ENCODE peak calls at places on chromosome 11, in seven cellular contexts. One of them, this sample, is unnamed.
A peak's percentile ranks its signal among the peaks of the same experiment; 100 is the strongest.

GRCh38 chr11:65417221-65417701 is 5.3 kb upstream of the NEAT1 start:
- DNase-seq in H1: no peak
- DNase-seq in trophoblast cell: no peak
- DNase-seq in IMR-90: no peak
- DNase-seq in mesendoderm: peak; percentile 56
- DNase-seq in H9: peak; percentile 40
- DNase-seq in neuronal stem cell: no peak
- DNase-seq in this sample: peak; percentile 38

GRCh38 chr11:64745523-64746328 is 1.8 kb upstream of the RASGRP2 start:
- DNase-seq in neuronal stem cell: peak; percentile 66
- DNase-seq in H1: no peak
- DNase-seq in mesendoderm: peak; percentile 65
- DNase-seq in trophoblast cell: no peak
- DNase-seq in H9: peak; percentile 91
- DNase-seq in IMR-90: peak; percentile 22
- DNase-seq in this sample: peak; percentile 61

GRCh38 chr11:95768521-95768920 is 21.1 kb downstream of the FAM76B start:
- DNase-seq in mesendoderm: peak; percentile 55
- DNase-seq in H9: no peak
- DNase-seq in IMR-90: peak; percentile 9
- DNase-seq in trophoblast cell: peak; percentile 15
- DNase-seq in neuronal stem cell: no peak
- DNase-seq in H1: no peak
- DNase-seq in this sample: no peak

GRCh38 chr11:23233075-23233474 is 372.8 kb upstream of the CCDC179 start:
- DNase-seq in neuronal stem cell: no peak
- DNase-seq in mesendoderm: no peak
- DNase-seq in trophoblast cell: no peak
- DNase-seq in H1: no peak
- DNase-seq in H9: no peak
- DNase-seq in IMR-90: peak; percentile 76
- DNase-seq in this sample: no peak

GRCh38 chr11:125489166-125489565 is 6.9 kb downstream of the FEZ1 start:
- DNase-seq in trophoblast cell: no peak
- DNase-seq in IMR-90: no peak
- DNase-seq in neuronal stem cell: no peak
- DNase-seq in H1: no peak
- DNase-seq in mesendoderm: no peak
- DNase-seq in H9: no peak
- DNase-seq in this sample: no peak

GRCh38 chr11:36724742-36725387 is 126.8 kb upstream of the RAG2 start:
- DNase-seq in mesendoderm: no peak
- DNase-seq in H9: no peak
- DNase-seq in IMR-90: no peak
- DNase-seq in H1: no peak
- DNase-seq in trophoblast cell: no peak
- DNase-seq in neuronal stem cell: no peak
- DNase-seq in this sample: no peak

GRCh38 chr11:9263840-9264380 is 1.2 kb downstream of the DENND5A start:
- DNase-seq in IMR-90: peak; percentile 30
- DNase-seq in H9: no peak
- DNase-seq in H1: no peak
- DNase-seq in neuronal stem cell: no peak
- DNase-seq in trophoblast cell: peak; percentile 26
- DNase-seq in mesendoderm: no peak
- DNase-seq in this sample: peak; percentile 86

GRCh38 chr11:126284829-126285228 is 1.9 kb downstream of the TIRAP start:
- DNase-seq in neuronal stem cell: no peak
- DNase-seq in H9: no peak
- DNase-seq in IMR-90: peak; percentile 96
- DNase-seq in H1: no peak
- DNase-seq in trophoblast cell: peak; percentile 32
- DNase-seq in mesendoderm: no peak
- DNase-seq in this sample: peak; percentile 98

GRCh38 chr11:92180664-92181251 is 43.9 kb upstream of the FAT3 start:
- DNase-seq in neuronal stem cell: no peak
- DNase-seq in H1: no peak
- DNase-seq in trophoblast cell: no peak
- DNase-seq in IMR-90: peak; percentile 47
- DNase-seq in H9: no peak
- DNase-seq in mesendoderm: peak; percentile 23
- DNase-seq in this sample: no peak

GRCh38 chr11:131356201-131356600 is 14.2 kb upstream of the NTM start:
- DNase-seq in neuronal stem cell: no peak
- DNase-seq in mesendoderm: no peak
- DNase-seq in trophoblast cell: no peak
- DNase-seq in H9: no peak
- DNase-seq in H1: no peak
- DNase-seq in IMR-90: no peak
- DNase-seq in this sample: no peak

GRCh38 chr11:79512706-79513469 is 72.1 kb upstream of the TENM4 start:
- DNase-seq in trophoblast cell: no peak
- DNase-seq in IMR-90: no peak
- DNase-seq in H1: no peak
- DNase-seq in mesendoderm: no peak
- DNase-seq in neuronal stem cell: no peak
- DNase-seq in H9: no peak
- DNase-seq in this sample: no peak

GRCh38 chr11:27468209-27468608 is 4.4 kb downstream of the LGR4 start:
- DNase-seq in H1: no peak
- DNase-seq in mesendoderm: no peak
- DNase-seq in trophoblast cell: peak; percentile 43
- DNase-seq in IMR-90: peak; percentile 53
- DNase-seq in neuronal stem cell: no peak
- DNase-seq in H9: no peak
- DNase-seq in this sample: peak; percentile 82

GRCh38 chr11:47161890-47162289 is 14.8 kb downstream of the ARFGAP2 start:
- DNase-seq in trophoblast cell: no peak
- DNase-seq in neuronal stem cell: no peak
- DNase-seq in mesendoderm: no peak
- DNase-seq in H1: no peak
- DNase-seq in IMR-90: peak; percentile 45
- DNase-seq in H9: no peak
- DNase-seq in this sample: no peak

GRCh38 chr11:47162426-47162825 is 14.3 kb downstream of the ARFGAP2 start:
- DNase-seq in IMR-90: no peak
- DNase-seq in H9: no peak
- DNase-seq in H1: no peak
- DNase-seq in trophoblast cell: no peak
- DNase-seq in mesendoderm: no peak
- DNase-seq in neuronal stem cell: no peak
- DNase-seq in this sample: no peak

GRCh38 chr11:47163198-47163597 is 13.5 kb downstream of the ARFGAP2 start:
- DNase-seq in H9: no peak
- DNase-seq in IMR-90: no peak
- DNase-seq in trophoblast cell: no peak
- DNase-seq in mesendoderm: no peak
- DNase-seq in neuronal stem cell: no peak
- DNase-seq in H1: no peak
- DNase-seq in this sample: no peak

GRCh38 chr11:47161134-47161854 is 15.4 kb downstream of the ARFGAP2 start:
- DNase-seq in mesendoderm: peak; percentile 87
- DNase-seq in trophoblast cell: peak; percentile 40
- DNase-seq in H1: no peak
- DNase-seq in neuronal stem cell: peak; percentile 71
- DNase-seq in IMR-90: peak; percentile 69
- DNase-seq in H9: peak; percentile 88
- DNase-seq in this sample: peak; percentile 80

DNA sequence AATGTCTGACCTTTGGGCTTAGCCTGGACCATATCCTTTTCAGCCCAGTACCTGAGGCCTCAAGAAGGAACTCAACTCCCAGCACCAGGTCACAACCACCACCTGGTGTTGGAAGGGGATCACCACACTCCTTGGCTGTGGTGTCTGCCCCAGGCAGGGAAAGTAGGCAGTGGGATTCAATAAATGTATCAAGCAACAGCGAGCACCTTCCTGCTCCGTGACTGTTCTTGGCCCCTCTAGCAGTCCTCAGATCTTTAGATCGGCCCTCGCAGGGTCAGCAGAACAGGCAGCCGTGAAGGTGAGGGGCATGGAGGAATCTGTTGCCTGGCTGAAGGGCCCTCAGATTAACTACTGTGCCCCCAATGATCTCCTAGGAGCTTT is 15.9 kb downstream of the ARFGAP2 start:
- DNase-seq in mesendoderm: peak; percentile 49
- DNase-seq in H9: no peak
- DNase-seq in trophoblast cell: no peak
- DNase-seq in IMR-90: no peak
- DNase-seq in H1: no peak
- DNase-seq in neuronal stem cell: no peak
- DNase-seq in this sample: no peak
- H3K18ac ChIP-seq in mesendoderm: no peak overlapping the region
- H3K18ac ChIP-seq in H9: no peak overlapping the region
- H3K18ac ChIP-seq in trophoblast cell: no peak overlapping the region
- H3K18ac ChIP-seq in IMR-90: no peak overlapping the region
- H3K18ac ChIP-seq in H1: no peak overlapping the region
- H3K18ac ChIP-seq in neuronal stem cell: no peak overlapping the region
- H3K18ac ChIP-seq in this sample: no peak overlapping the region

GRCh38 chr11:17423533-17424310 is 35.3 kb upstream of the KCNJ11 start:
- DNase-seq in H9: no peak
- DNase-seq in IMR-90: no peak
- DNase-seq in mesendoderm: no peak
- DNase-seq in neuronal stem cell: no peak
- DNase-seq in H1: no peak
- DNase-seq in trophoblast cell: peak; percentile 7
- DNase-seq in this sample: no peak
- H3K4me1 ChIP-seq in H9: no peaks in the 10 kb centered on the region
- H3K4me1 ChIP-seq in IMR-90: no peaks in the 10 kb centered on the region
- H3K4me1 ChIP-seq in mesendoderm: no peaks in the 10 kb centered on the region
- H3K4me1 ChIP-seq in neuronal stem cell: peaks cover 2% of the 10 kb centered on the region
- H3K4me1 ChIP-seq in H1: peaks cover 3% of the 10 kb centered on the region
- H3K4me1 ChIP-seq in trophoblast cell: no peaks in the 10 kb centered on the region
- H3K4me1 ChIP-seq in this sample: peaks cover 2% of the 10 kb centered on the region

GRCh38 chr11:83625336-83625735 is 339.2 kb upstream of the CCDC90B start:
- DNase-seq in neuronal stem cell: no peak
- DNase-seq in trophoblast cell: no peak
- DNase-seq in mesendoderm: no peak
- DNase-seq in H9: no peak
- DNase-seq in H1: no peak
- DNase-seq in IMR-90: no peak
- DNase-seq in this sample: no peak
- H4K8ac ChIP-seq in neuronal stem cell: no peak overlapping the region
- H4K8ac ChIP-seq in trophoblast cell: no peak overlapping the region
- H4K8ac ChIP-seq in mesendoderm: no peak overlapping the region
- H4K8ac ChIP-seq in H9: no peak overlapping the region
- H4K8ac ChIP-seq in H1: no peak overlapping the region
- H4K8ac ChIP-seq in IMR-90: no peak overlapping the region
- H4K8ac ChIP-seq in this sample: no peak overlapping the region

GRCh38 chr11:12212181-12212820 is 101.9 kb downstream of the MICAL2 start:
- DNase-seq in mesendoderm: no peak
- DNase-seq in neuronal stem cell: no peak
- DNase-seq in H9: no peak
- DNase-seq in IMR-90: no peak
- DNase-seq in trophoblast cell: no peak
- DNase-seq in H1: no peak
- DNase-seq in this sample: no peak
- H3K18ac ChIP-seq in mesendoderm: no peak overlapping the region
- H3K18ac ChIP-seq in neuronal stem cell: no peak overlapping the region
- H3K18ac ChIP-seq in H9: no peak overlapping the region
- H3K18ac ChIP-seq in IMR-90: no peak overlapping the region
- H3K18ac ChIP-seq in trophoblast cell: no peak overlapping the region
- H3K18ac ChIP-seq in H1: no peak overlapping the region
- H3K18ac ChIP-seq in this sample: no peak overlapping the region

GRCh38 chr11:69424748-69425147 is 56.7 kb upstream of the LINC01488 start:
- DNase-seq in neuronal stem cell: no peak
- DNase-seq in IMR-90: no peak
- DNase-seq in H9: no peak
- DNase-seq in mesendoderm: no peak
- DNase-seq in trophoblast cell: no peak
- DNase-seq in H1: no peak
- DNase-seq in this sample: no peak
- H3K4me1 ChIP-seq in neuronal stem cell: peaks cover 11% of the 10 kb centered on the region
- H3K4me1 ChIP-seq in IMR-90: peaks cover 12% of the 10 kb centered on the region
- H3K4me1 ChIP-seq in H9: no peaks in the 10 kb centered on the region
- H3K4me1 ChIP-seq in mesendoderm: no peaks in the 10 kb centered on the region
- H3K4me1 ChIP-seq in trophoblast cell: peaks cover 16% of the 10 kb centered on the region
- H3K4me1 ChIP-seq in H1: peaks cover 6% of the 10 kb centered on the region
- H3K4me1 ChIP-seq in this sample: peaks cover 14% of the 10 kb centered on the region

GRCh38 chr11:57397394-57397990 is 7.0 kb upstream of the PRG2 start:
- DNase-seq in IMR-90: no peak
- DNase-seq in neuronal stem cell: no peak
- DNase-seq in H1: no peak
- DNase-seq in H9: no peak
- DNase-seq in trophoblast cell: no peak
- DNase-seq in mesendoderm: no peak
- DNase-seq in this sample: no peak
- H4K8ac ChIP-seq in IMR-90: no peak overlapping the region
- H4K8ac ChIP-seq in neuronal stem cell: no peak overlapping the region
- H4K8ac ChIP-seq in H1: no peak overlapping the region
- H4K8ac ChIP-seq in H9: no peak overlapping the region
- H4K8ac ChIP-seq in trophoblast cell: no peak overlapping the region
- H4K8ac ChIP-seq in mesendoderm: no peak overlapping the region
- H4K8ac ChIP-seq in this sample: no peak overlapping the region

DNA sequence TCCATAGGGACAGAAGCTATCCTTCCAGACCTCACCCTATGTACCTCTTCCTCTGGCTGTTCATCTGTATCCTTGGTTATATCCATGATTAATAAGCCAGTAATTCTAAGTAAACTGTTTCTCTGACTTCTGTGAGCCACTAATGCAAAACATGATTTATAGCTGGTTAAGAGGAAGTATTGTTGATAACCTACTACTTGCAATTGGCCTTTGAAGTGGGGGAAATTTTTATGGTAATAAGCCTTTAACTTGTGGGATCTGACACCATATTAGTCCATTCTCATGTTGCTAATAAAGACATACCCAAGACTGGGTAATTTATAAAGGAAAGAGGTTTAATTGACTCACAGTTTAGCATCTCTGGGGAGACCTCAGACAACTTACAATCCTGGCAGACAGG is 21.9 kb downstream of the CASP12 start:
- DNase-seq in trophoblast cell: no peak
- DNase-seq in H1: no peak
- DNase-seq in neuronal stem cell: no peak
- DNase-seq in H9: no peak
- DNase-seq in IMR-90: no peak
- DNase-seq in mesendoderm: no peak
- DNase-seq in this sample: peak; percentile 18
- H3K18ac ChIP-seq in trophoblast cell: no peak overlapping the region
- H3K18ac ChIP-seq in H1: no peak overlapping the region
- H3K18ac ChIP-seq in neuronal stem cell: no peak overlapping the region
- H3K18ac ChIP-seq in H9: no peak overlapping the region
- H3K18ac ChIP-seq in IMR-90: no peak overlapping the region
- H3K18ac ChIP-seq in mesendoderm: no peak overlapping the region
- H3K18ac ChIP-seq in this sample: no peak overlapping the region

This sample was measured in mesenchymal stem cell.